ENCODE peak calls at places on chromosomes 5 and 9, in seven cellular contexts. Q, P, Z, A, O, R and U are unnamed samples.
A peak's percentile ranks its signal among the peaks of the same experiment; 100 is the strongest.

GRCh38 chr5:55855509-55855908 is 4.4 kb downstream of the IL31RA start:
- DNase-seq in Q (no peak), P (no peak), Z (no peak), A (no peak), O (no peak), R (no peak), U (no peak)

GRCh38 chr5:135535420-135535819 is 344 bp downstream of the NEUROG1 start:
- DNase-seq in Q (no peak), P (no peak), Z (no peak), A (no peak), O (no peak), R (peak; percentile 33), U (no peak)

GRCh38 chr5:91126448-91126847 is 256.7 kb downstream of the ARRDC3 start:
- DNase-seq in Q (no peak), P (no peak), Z (no peak), A (no peak), O (peak; percentile 37), R (no peak), U (no peak)

GRCh38 chr9:94586814-94587213 is 6.8 kb downstream of the FBP2 start:
- DNase-seq in Q (no peak), P (no peak), Z (no peak), A (no peak), O (no peak), R (no peak), U (no peak)

GRCh38 chr5:131170540-131171275 is at the start of gene LYRM7:
- DNase-seq in Q (peak; percentile 95), P (peak; percentile 97), Z (peak; percentile 98), A (peak; percentile 91), O (peak; percentile 97), R (peak; percentile 100), U (peak; percentile 97)

GRCh38 chr9:93677061-93677571 is 100.7 kb downstream of the PHF2 start:
- DNase-seq in Q (no peak), P (peak; percentile 14), Z (peak; percentile 13), A (no peak), O (peak; percentile 2), R (no peak), U (peak; percentile 3)

GRCh38 chr9:86500667-86501435 is 146.6 kb upstream of the TUT7 start:
- DNase-seq in Q (no peak), P (no peak), Z (no peak), A (no peak), O (no peak), R (no peak), U (no peak)

GRCh38 chr5:114325552-114325951 is 36.3 kb upstream of the KCNN2 start:
- DNase-seq in Q (no peak), P (no peak), Z (no peak), A (no peak), O (peak; percentile 13), R (peak; percentile 6), U (no peak)

GRCh38 chr9:27340876-27341540 is 44.1 kb upstream of the EQTN start:
- DNase-seq in Q (no peak), P (no peak), Z (no peak), A (no peak), O (no peak), R (no peak), U (peak; percentile 28)

GRCh38 chr9:21551401-21551800 is 69.3 kb upstream of the IFNE start:
- DNase-seq in Q (no peak), P (no peak), Z (no peak), A (no peak), O (no peak), R (no peak), U (no peak)

GRCh38 chr5:150625831-150626746 is 14.4 kb upstream of the SYNPO start:
- DNase-seq in Q (no peak), P (no peak), Z (no peak), A (no peak), O (no peak), R (no peak), U (no peak)

GRCh38 chr9:35042081-35042604 is 30.3 kb downstream of the VCP start:
- DNase-seq in Q (peak; percentile 30), P (no peak), Z (no peak), A (no peak), O (no peak), R (no peak), U (no peak)

DNA sequence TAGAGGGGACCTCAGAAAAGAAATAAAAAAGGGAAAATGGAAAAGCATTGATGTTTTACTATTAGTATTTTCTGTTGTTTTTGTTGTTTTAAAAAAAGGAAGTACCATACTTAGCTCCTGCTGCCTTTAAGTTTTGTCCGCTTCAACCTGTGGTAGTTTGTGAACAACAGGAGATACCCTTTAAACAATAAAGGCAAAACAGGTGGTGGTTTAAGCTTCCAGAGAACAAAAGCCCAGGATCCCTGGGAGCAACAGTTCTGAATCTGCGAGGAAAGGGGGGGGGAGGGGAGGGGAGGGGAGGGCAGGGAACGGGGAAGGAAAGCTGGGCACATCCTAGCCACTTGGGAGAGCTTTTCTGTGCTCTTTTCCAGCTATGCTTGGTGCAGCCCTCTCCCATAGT is 2.1 kb upstream of the PSIP1 start:
- DNase-seq in Q (no peak), P (no peak), Z (no peak), A (no peak), O (no peak), R (no peak), U (no peak)
- H3K4me3 ChIP-seq in Q (no peak overlapping the region), P (no peak overlapping the region), Z (no peak overlapping the region), A (no peak overlapping the region), O (no peak overlapping the region), R (no peak overlapping the region), U (no peak overlapping the region)

GRCh38 chr9:130630506-130631330 is 33.7 kb upstream of the PRDM12 start:
- DNase-seq in Q (no peak), P (no peak), Z (no peak), A (no peak), O (no peak), R (no peak), U (no peak)
- H3K36me3 ChIP-seq in Q (peaks cover 100% of the 10 kb centered on the region), P (peaks cover 95% of the 10 kb centered on the region), Z (peaks cover 6% of the 10 kb centered on the region), A (peaks cover 65% of the 10 kb centered on the region), O (peaks cover 10% of the 10 kb centered on the region), R (peaks cover 38% of the 10 kb centered on the region), U (peaks cover 75% of the 10 kb centered on the region)

GRCh38 chr9:76895186-76895585 is 10.7 kb downstream of the PRUNE2 start:
- DNase-seq in Q (no peak), P (no peak), Z (no peak), A (no peak), O (no peak), R (no peak), U (no peak)
- H3K4me1 ChIP-seq in Q (no peaks in the 10 kb centered on the region), P (peaks cover 100% of the 10 kb centered on the region), Z (peaks cover 5% of the 10 kb centered on the region), A (no peaks in the 10 kb centered on the region), O (no peaks in the 10 kb centered on the region), R (no peaks in the 10 kb centered on the region), U (no peaks in the 10 kb centered on the region)

DNA sequence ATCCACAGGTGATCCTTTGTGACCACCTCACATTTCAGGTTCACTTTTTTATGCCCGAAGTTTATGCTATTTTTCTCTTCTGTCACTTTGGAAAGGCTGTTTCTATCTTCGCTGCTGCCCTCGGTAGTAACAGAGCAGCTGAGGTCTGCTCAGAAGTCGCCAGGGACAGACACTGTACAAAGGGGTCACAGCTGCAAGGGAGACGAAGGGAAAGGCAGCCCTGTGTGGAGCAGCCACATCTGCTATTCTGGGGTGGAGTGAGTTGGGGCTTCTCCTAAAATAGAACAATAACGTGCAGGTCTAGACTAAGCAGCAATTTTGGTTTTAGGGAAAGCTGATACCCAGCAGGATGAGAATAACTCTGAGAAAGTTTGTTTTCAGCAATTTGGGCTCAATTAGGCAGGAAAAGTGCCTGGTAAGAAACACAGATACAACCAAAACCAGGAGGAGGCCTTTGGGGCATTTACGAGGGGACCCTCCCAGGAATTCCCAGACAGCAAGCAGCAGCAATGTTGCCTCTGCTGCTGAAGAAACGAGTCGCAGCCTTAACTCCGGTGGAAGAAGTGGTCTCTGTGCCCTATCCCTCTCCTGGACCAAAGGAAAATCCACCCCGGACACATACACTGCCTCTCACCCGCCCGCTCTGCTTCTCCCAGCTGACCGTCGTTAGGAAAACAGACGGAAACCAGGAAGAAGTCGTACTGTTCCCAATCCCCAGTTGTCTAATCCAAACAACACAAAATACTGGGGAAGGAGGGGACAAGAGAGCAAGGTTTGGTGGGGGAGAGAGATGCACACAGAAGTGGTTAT is 72.3 kb downstream of the ACTL7B start:
- DNase-seq in Q (no peak), P (no peak), Z (no peak), A (no peak), O (no peak), R (peak; percentile 6), U (no peak)
- H3K4me3 ChIP-seq in Q (no peak overlapping the region), P (no peak overlapping the region), Z (no peak overlapping the region), A (no peak overlapping the region), O (no peak overlapping the region), R (no peak overlapping the region), U (no peak overlapping the region)